ENCODE peak calls at places on chromosomes 7 and 10, in eight cellular contexts. D is dorsolateral prefrontal cortex, N is RWPE2, F is A549, J is psoas muscle, K is left lung, X is body of pancreas, E is heart left ventricle. C is an unnamed sample.

GRCh38 chr10:97047788-97048187 is 138.0 kb downstream of the SLIT1 start:
- DNase-seq in D (no peak), N (no peak), F (no peak), J (no peak), K (no peak), X (no peak), E (no peak), C (no peak)

GRCh38 chr10:5413012-5413938 is 918 bp downstream of the NET1 start:
- DNase-seq in D (no peak), N (peak; percentile 24), F (peak; percentile 31), J (no peak), K (no peak), X (peak; percentile 16), E (no peak), C (peak; percentile 43)

GRCh38 chr7:157432957-157433576 is 96.3 kb downstream of the DNAJB6 start:
- DNase-seq in D (no peak), N (peak; percentile 43), F (peak; percentile 54), J (no peak), K (no peak), X (peak; percentile 44), E (peak; percentile 30), C (peak; percentile 64)

GRCh38 chr7:51075681-51076580 is 240.7 kb downstream of the COBL start:
- DNase-seq in D (no peak), N (no peak), F (no peak), J (no peak), K (no peak), X (peak; percentile 90), E (peak; percentile 74), C (no peak)

GRCh38 chr7:144085978-144086377 is at the start of gene OR2A12:
- DNase-seq in D (no peak), N (no peak), F (no peak), J (no peak), K (no peak), X (no peak), E (no peak), C (no peak)

GRCh38 chr10:103481974-103482531 is 3.0 kb upstream of the CALHM3 start:
- DNase-seq in D (no peak), N (no peak), F (peak; percentile 88), J (no peak), K (no peak), X (peak; percentile 65), E (no peak), C (peak; percentile 74)

GRCh38 chr7:79176859-79177477 is 276.5 kb downstream of the MAGI2 start:
- DNase-seq in D (no peak), N (no peak), F (peak; percentile 5), J (no peak), K (no peak), X (peak; percentile 23), E (no peak), C (peak; percentile 58)

GRCh38 chr10:28179490-28180099 is 123.3 kb downstream of the MPP7 start:
- DNase-seq in D (no peak), N (no peak), F (peak; percentile 20), J (no peak), K (no peak), X (peak; percentile 28), E (no peak), C (peak; percentile 60)

GRCh38 chr7:33814958-33815735 is 90.2 kb upstream of the BMPER start:
- DNase-seq in D (no peak), N (no peak), F (no peak), J (no peak), K (no peak), X (no peak), E (no peak), C (no peak)

GRCh38 chr7:53531-53930 is 138.8 kb upstream of the FAM20C start:
- DNase-seq in D (no peak), N (no peak), F (no peak), J (no peak), K (peak; percentile 65), X (peak; percentile 1), E (no peak), C (no peak)

GRCh38 chr7:125383324-125383723 is 453.7 kb upstream of the POT1 start:
- DNase-seq in D (no peak), N (no peak), F (no peak), J (no peak), K (no peak), X (no peak), E (no peak), C (no peak)

GRCh38 chr7:30682131-30683083 is at the start of gene CRHR2:
- DNase-seq in D (no peak), N (no peak), F (peak; percentile 20), J (peak; percentile 26), K (no peak), X (peak; percentile 13), E (peak; percentile 65), C (peak; percentile 41)

GRCh38 chr10:3294919-3295318 is 122.3 kb upstream of the PITRM1 start:
- DNase-seq in D (no peak), N (no peak), F (no peak), J (no peak), K (no peak), X (no peak), E (no peak), C (no peak)

GRCh38 chr10:34018811-34019210 is 684.3 kb upstream of the NRP1 start:
- DNase-seq in D (no peak), N (no peak), F (no peak), J (no peak), K (no peak), X (no peak), E (no peak), C (no peak)

GRCh38 chr10:18219096-18219495 is 78.9 kb downstream of the CACNB2 start:
- DNase-seq in D (no peak), N (no peak), F (no peak), J (no peak), K (no peak), X (no peak), E (no peak), C (no peak)

GRCh38 chr7:25860206-25860881 is 291.7 kb upstream of the NFE2L3 start:
- DNase-seq in D (no peak), N (peak; percentile 70), F (no peak), J (no peak), K (no peak), X (no peak), E (no peak), C (no peak)

GRCh38 chr7:139588632-139589031 is 65.1 kb downstream of the CLEC2L start:
- DNase-seq in D (no peak), N (no peak), F (no peak), J (peak; percentile 32), K (no peak), X (peak; percentile 25), E (no peak), C (peak; percentile 18)

GRCh38 chr7:1025747-1026581 is 18.4 kb upstream of the GPR146 start:
- DNase-seq in D (no peak), N (no peak), F (no peak), J (peak; percentile 13), K (no peak), X (peak; percentile 97), E (no peak), C (no peak)

GRCh38 chr7:92973293-92973731 is 136.9 kb upstream of the CDK6 start:
- DNase-seq in D (no peak), N (no peak), F (no peak), J (no peak), K (no peak), X (no peak), E (no peak), C (no peak)

GRCh38 chr7:56124981-56125380 is 8.8 kb upstream of the NUPR2 start:
- DNase-seq in D (no peak), N (no peak), F (no peak), J (no peak), K (no peak), X (no peak), E (no peak), C (no peak)
- TF ChIP-seq CTCF in D (no peak), N (no peak), F (no peak), J (no peak), K (no peak), X (no peak), E (no peak), C (no peak)

DNA sequence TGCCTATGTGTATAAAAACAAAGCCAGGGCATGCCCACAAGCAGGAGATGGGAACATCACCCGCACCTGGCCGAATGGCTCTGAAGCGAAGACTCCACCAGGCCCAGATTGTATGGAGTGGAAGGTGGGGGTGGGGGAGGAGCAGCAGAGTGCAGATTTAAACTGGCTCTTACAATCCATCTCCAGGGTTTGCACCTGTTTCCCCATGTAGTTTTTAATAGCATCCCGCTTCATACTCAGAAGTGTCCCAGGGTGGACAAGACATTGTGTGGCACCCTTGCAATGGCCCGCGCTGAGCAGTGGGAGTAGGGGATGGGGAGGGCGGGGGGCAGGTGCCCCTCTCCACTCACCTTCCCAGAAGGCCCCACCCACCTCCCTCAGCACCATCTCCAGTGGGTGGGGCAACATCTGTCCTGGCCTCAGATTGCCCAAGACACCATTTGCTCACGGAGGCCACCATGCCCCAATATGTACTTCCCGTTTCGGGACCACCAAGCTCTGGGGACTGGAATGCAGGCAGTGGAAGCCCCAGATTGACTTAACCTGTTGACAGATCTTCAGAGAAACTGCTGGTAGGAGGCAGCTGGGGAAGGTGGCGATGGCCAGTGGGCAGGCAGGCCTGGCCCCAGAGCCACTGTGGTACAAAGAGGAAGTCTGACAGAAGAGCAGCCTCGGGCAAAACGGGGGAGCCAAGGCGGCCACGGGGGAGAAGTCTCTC is 23.0 kb downstream of the VSIR start:
- DNase-seq in D (no peak), N (no peak), F (no peak), J (no peak), K (no peak), X (peak; percentile 44), E (peak; percentile 45), C (no peak)
- H3K27ac ChIP-seq in D (no peak overlapping the region), N (no peak overlapping the region), F (no peak overlapping the region), J (peak overlapping the region; percentile 46), K (peak overlapping the region; percentile 94), X (no peak overlapping the region), E (peak overlapping the region; percentile 12), C (no peak overlapping the region)

DNA sequence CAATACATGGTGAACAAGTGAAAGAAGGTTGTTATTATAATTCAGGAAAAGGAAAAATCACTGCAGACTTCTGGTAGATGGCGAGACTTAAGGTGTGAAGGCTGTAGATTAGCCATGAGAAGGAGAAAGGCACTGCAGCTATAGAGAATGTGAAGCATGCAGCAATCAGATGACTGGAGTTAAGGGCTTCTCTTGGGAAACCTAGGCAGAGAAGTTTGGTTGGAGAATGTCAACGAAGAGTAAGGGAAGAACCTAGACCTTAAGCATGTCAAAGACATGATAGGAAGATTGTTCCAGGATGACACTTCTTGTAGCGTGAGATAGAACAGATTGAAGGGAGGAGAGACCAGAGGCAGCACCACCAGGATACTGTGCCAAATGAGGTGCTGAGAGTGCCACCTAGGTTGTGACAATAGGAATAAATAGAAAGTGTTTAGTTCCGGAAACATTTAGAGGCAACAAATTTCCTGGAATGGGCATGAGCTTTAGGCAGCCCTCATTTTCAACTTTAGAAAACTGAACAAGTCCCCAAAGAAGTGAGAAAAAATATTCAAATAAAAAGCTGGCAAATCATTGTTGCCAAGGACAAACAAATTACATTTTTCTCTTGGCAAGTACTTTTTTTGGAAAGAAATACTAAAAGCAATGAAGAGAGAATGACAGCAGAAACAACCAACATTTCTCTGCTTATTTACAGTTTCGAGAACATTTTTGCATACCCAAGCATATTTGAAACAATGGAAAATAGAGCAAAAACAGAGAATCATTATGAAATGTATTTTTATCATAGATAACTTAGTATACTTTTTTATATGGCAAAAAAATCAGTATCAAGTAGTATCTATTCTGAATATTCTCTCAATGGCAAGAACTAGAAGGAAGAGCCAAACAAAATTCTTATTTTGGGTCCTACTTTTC is 4.9 kb downstream of the LRRC17 start:
- DNase-seq in D (no peak), N (no peak), F (no peak), J (no peak), K (no peak), X (no peak), E (no peak), C (no peak)
- TF ChIP-seq CTCF in D (no peak), N (no peak), F (no peak), J (no peak), K (no peak), X (no peak), E (no peak), C (no peak)

GRCh38 chr10:29860159-29860558 is 199.2 kb downstream of the JCAD start:
- DNase-seq in D (no peak), N (no peak), F (no peak), J (no peak), K (no peak), X (no peak), E (no peak), C (no peak)
- H3K27ac ChIP-seq in D (no peak overlapping the region), N (peak overlapping the region; percentile 61), F (no peak overlapping the region), J (peak overlapping the region; percentile 84), K (no peak overlapping the region), X (no peak overlapping the region), E (no peak overlapping the region), C (no peak overlapping the region)